ENCODE peak calls at places on chromosome 12, in nine cellular contexts. One of them, this sample, is unnamed.

GRCh38 chr12:117439531-117440001 is 78.1 kb upstream of the NOS1 start:
- DNase-seq in kidney tubule cell: no peak
- DNase-seq in epithelial cell of esophagus: no peak
- DNase-seq in T-helper 1 cell: no peak
- DNase-seq in tibial artery: no peak
- DNase-seq in progenitor cell of endocrine pancreas: no peak
- DNase-seq in NCI-H774: no peak
- DNase-seq in aorta: no peak
- DNase-seq in EH: no peak
- DNase-seq in this sample: no peak

GRCh38 chr12:79547735-79548347 is 142.9 kb downstream of the PAWR start:
- DNase-seq in kidney tubule cell: peak; percentile 84
- DNase-seq in epithelial cell of esophagus: peak; percentile 75
- DNase-seq in T-helper 1 cell: no peak
- DNase-seq in tibial artery: no peak
- DNase-seq in progenitor cell of endocrine pancreas: no peak
- DNase-seq in NCI-H774: peak; percentile 35
- DNase-seq in aorta: no peak
- DNase-seq in EH: peak; percentile 76
- DNase-seq in this sample: no peak

GRCh38 chr12:5267603-5268423 is 164.1 kb upstream of the NTF3 start:
- DNase-seq in kidney tubule cell: no peak
- DNase-seq in epithelial cell of esophagus: no peak
- DNase-seq in T-helper 1 cell: no peak
- DNase-seq in tibial artery: no peak
- DNase-seq in progenitor cell of endocrine pancreas: no peak
- DNase-seq in NCI-H774: no peak
- DNase-seq in aorta: no peak
- DNase-seq in EH: peak; percentile 77
- DNase-seq in this sample: no peak

GRCh38 chr12:131753757-131754156 is 42.9 kb downstream of the SFSWAP start:
- DNase-seq in kidney tubule cell: no peak
- DNase-seq in epithelial cell of esophagus: no peak
- DNase-seq in T-helper 1 cell: no peak
- DNase-seq in tibial artery: peak; percentile 35
- DNase-seq in progenitor cell of endocrine pancreas: no peak
- DNase-seq in NCI-H774: no peak
- DNase-seq in aorta: no peak
- DNase-seq in EH: no peak
- DNase-seq in this sample: no peak

GRCh38 chr12:97716356-97716755 is 253.8 kb downstream of the RMST start:
- DNase-seq in kidney tubule cell: peak; percentile 6
- DNase-seq in epithelial cell of esophagus: peak; percentile 22
- DNase-seq in T-helper 1 cell: no peak
- DNase-seq in tibial artery: no peak
- DNase-seq in progenitor cell of endocrine pancreas: no peak
- DNase-seq in NCI-H774: no peak
- DNase-seq in aorta: no peak
- DNase-seq in EH: no peak
- DNase-seq in this sample: no peak

GRCh38 chr12:121214855-121215745 is 5.2 kb downstream of the P2RX4 start:
- DNase-seq in kidney tubule cell: peak; percentile 95
- DNase-seq in epithelial cell of esophagus: peak; percentile 92
- DNase-seq in T-helper 1 cell: no peak
- DNase-seq in tibial artery: no peak
- DNase-seq in progenitor cell of endocrine pancreas: no peak
- DNase-seq in NCI-H774: no peak
- DNase-seq in aorta: no peak
- DNase-seq in EH: peak; percentile 98
- DNase-seq in this sample: no peak

GRCh38 chr12:118680361-118680963 is 300.9 kb upstream of the SRRM4 start:
- DNase-seq in kidney tubule cell: no peak
- DNase-seq in epithelial cell of esophagus: peak; percentile 1
- DNase-seq in T-helper 1 cell: no peak
- DNase-seq in tibial artery: no peak
- DNase-seq in progenitor cell of endocrine pancreas: no peak
- DNase-seq in NCI-H774: no peak
- DNase-seq in aorta: no peak
- DNase-seq in EH: no peak
- DNase-seq in this sample: no peak

GRCh38 chr12:50984899-50985298 is 32.6 kb downstream of the HIGD1C start:
- DNase-seq in kidney tubule cell: no peak
- DNase-seq in epithelial cell of esophagus: peak; percentile 34
- DNase-seq in T-helper 1 cell: no peak
- DNase-seq in tibial artery: no peak
- DNase-seq in progenitor cell of endocrine pancreas: no peak
- DNase-seq in NCI-H774: no peak
- DNase-seq in aorta: no peak
- DNase-seq in EH: no peak
- DNase-seq in this sample: no peak

GRCh38 chr12:80617733-80618132 is 89.7 kb upstream of the MYF6 start:
- DNase-seq in kidney tubule cell: no peak
- DNase-seq in epithelial cell of esophagus: no peak
- DNase-seq in T-helper 1 cell: no peak
- DNase-seq in tibial artery: no peak
- DNase-seq in progenitor cell of endocrine pancreas: no peak
- DNase-seq in NCI-H774: no peak
- DNase-seq in aorta: no peak
- DNase-seq in EH: no peak
- DNase-seq in this sample: no peak

GRCh38 chr12:110765144-110765543 is 22.5 kb upstream of the PPP1CC start:
- DNase-seq in kidney tubule cell: no peak
- DNase-seq in epithelial cell of esophagus: no peak
- DNase-seq in T-helper 1 cell: no peak
- DNase-seq in tibial artery: no peak
- DNase-seq in progenitor cell of endocrine pancreas: no peak
- DNase-seq in NCI-H774: peak; percentile 60
- DNase-seq in aorta: no peak
- DNase-seq in EH: no peak
- DNase-seq in this sample: no peak

GRCh38 chr12:69534389-69534822 is 50.9 kb upstream of the CCT2 start:
- DNase-seq in kidney tubule cell: peak; percentile 97
- DNase-seq in epithelial cell of esophagus: peak; percentile 98
- DNase-seq in T-helper 1 cell: no peak
- DNase-seq in tibial artery: peak; percentile 81
- DNase-seq in progenitor cell of endocrine pancreas: no peak
- DNase-seq in NCI-H774: peak; percentile 70
- DNase-seq in aorta: no peak
- DNase-seq in EH: peak; percentile 99
- DNase-seq in this sample: no peak

GRCh38 chr12:39072658-39073057 is 167.3 kb upstream of the CPNE8 start:
- DNase-seq in kidney tubule cell: no peak
- DNase-seq in epithelial cell of esophagus: no peak
- DNase-seq in T-helper 1 cell: no peak
- DNase-seq in tibial artery: no peak
- DNase-seq in progenitor cell of endocrine pancreas: no peak
- DNase-seq in NCI-H774: no peak
- DNase-seq in aorta: no peak
- DNase-seq in EH: no peak
- DNase-seq in this sample: no peak

GRCh38 chr12:57740656-57741412 is 2.3 kb upstream of the AGAP2 start:
- DNase-seq in kidney tubule cell: no peak
- DNase-seq in epithelial cell of esophagus: no peak
- DNase-seq in T-helper 1 cell: peak; percentile 61
- DNase-seq in tibial artery: no peak
- DNase-seq in progenitor cell of endocrine pancreas: no peak
- DNase-seq in NCI-H774: no peak
- DNase-seq in aorta: no peak
- DNase-seq in EH: no peak
- DNase-seq in this sample: peak; percentile 86

GRCh38 chr12:124769166-124769530 is 94.5 kb downstream of the SCARB1 start:
- DNase-seq in kidney tubule cell: no peak
- DNase-seq in epithelial cell of esophagus: peak; percentile 63
- DNase-seq in T-helper 1 cell: no peak
- DNase-seq in tibial artery: no peak
- DNase-seq in progenitor cell of endocrine pancreas: no peak
- DNase-seq in NCI-H774: no peak
- DNase-seq in aorta: no peak
- DNase-seq in EH: peak; percentile 52
- DNase-seq in this sample: no peak

GRCh38 chr12:2289525-2289924 is 236.7 kb downstream of the CACNA1C start:
- DNase-seq in kidney tubule cell: no peak
- DNase-seq in epithelial cell of esophagus: no peak
- DNase-seq in T-helper 1 cell: no peak
- DNase-seq in tibial artery: no peak
- DNase-seq in progenitor cell of endocrine pancreas: no peak
- DNase-seq in NCI-H774: no peak
- DNase-seq in aorta: no peak
- DNase-seq in EH: peak; percentile 39
- DNase-seq in this sample: no peak

GRCh38 chr12:39587247-39587646 is 32.4 kb downstream of the ABCD2 start:
- DNase-seq in kidney tubule cell: no peak
- DNase-seq in epithelial cell of esophagus: peak; percentile 25
- DNase-seq in T-helper 1 cell: no peak
- DNase-seq in tibial artery: no peak
- DNase-seq in progenitor cell of endocrine pancreas: no peak
- DNase-seq in NCI-H774: no peak
- DNase-seq in aorta: no peak
- DNase-seq in EH: peak; percentile 7
- DNase-seq in this sample: no peak

GRCh38 chr12:93883436-93884154 is 206.4 kb downstream of the CRADD start:
- DNase-seq in kidney tubule cell: peak; percentile 69
- DNase-seq in epithelial cell of esophagus: peak; percentile 52
- DNase-seq in T-helper 1 cell: no peak
- DNase-seq in tibial artery: no peak
- DNase-seq in progenitor cell of endocrine pancreas: no peak
- DNase-seq in NCI-H774: no peak
- DNase-seq in aorta: no peak
- DNase-seq in EH: peak; percentile 97
- DNase-seq in this sample: no peak

GRCh38 chr12:75974323-75975273 is 57.0 kb downstream of the PHLDA1 start:
- DNase-seq in kidney tubule cell: no peak
- DNase-seq in epithelial cell of esophagus: no peak
- DNase-seq in T-helper 1 cell: no peak
- DNase-seq in tibial artery: no peak
- DNase-seq in progenitor cell of endocrine pancreas: no peak
- DNase-seq in NCI-H774: peak; percentile 41
- DNase-seq in aorta: no peak
- DNase-seq in EH: no peak
- DNase-seq in this sample: no peak

GRCh38 chr12:48061943-48062719 is 43.7 kb downstream of the SENP1 start:
- DNase-seq in kidney tubule cell: no peak
- DNase-seq in epithelial cell of esophagus: peak; percentile 27
- DNase-seq in T-helper 1 cell: no peak
- DNase-seq in tibial artery: no peak
- DNase-seq in progenitor cell of endocrine pancreas: no peak
- DNase-seq in NCI-H774: no peak
- DNase-seq in aorta: no peak
- DNase-seq in EH: peak; percentile 21
- DNase-seq in this sample: no peak

GRCh38 chr12:108357834-108358579 is 18.9 kb upstream of the CMKLR1 start:
- DNase-seq in kidney tubule cell: no peak
- DNase-seq in epithelial cell of esophagus: no peak
- DNase-seq in T-helper 1 cell: no peak
- DNase-seq in tibial artery: peak; percentile 21
- DNase-seq in progenitor cell of endocrine pancreas: no peak
- DNase-seq in NCI-H774: no peak
- DNase-seq in aorta: no peak
- DNase-seq in EH: no peak
- DNase-seq in this sample: no peak

GRCh38 chr12:122064034-122064777 is 14.3 kb upstream of the MLXIP start:
- DNase-seq in kidney tubule cell: peak; percentile 96
- DNase-seq in epithelial cell of esophagus: peak; percentile 91
- DNase-seq in T-helper 1 cell: no peak
- DNase-seq in tibial artery: peak; percentile 85
- DNase-seq in progenitor cell of endocrine pancreas: peak; percentile 44
- DNase-seq in NCI-H774: peak; percentile 72
- DNase-seq in aorta: peak; percentile 89
- DNase-seq in EH: peak; percentile 98
- DNase-seq in this sample: no peak

GRCh38 chr12:19779393-19780056 is 340.2 kb downstream of the AEBP2 start:
- DNase-seq in kidney tubule cell: no peak
- DNase-seq in epithelial cell of esophagus: no peak
- DNase-seq in T-helper 1 cell: no peak
- DNase-seq in tibial artery: peak; percentile 79
- DNase-seq in progenitor cell of endocrine pancreas: peak; percentile 44
- DNase-seq in NCI-H774: no peak
- DNase-seq in aorta: peak; percentile 78
- DNase-seq in EH: peak; percentile 46
- DNase-seq in this sample: no peak

This sample was measured in natural killer cell treated with Interleukin-12 subunit alpha and Interleukin-12 subunit beta and Interleukin-15 and Interleukin-18, amount 100 ng/mL, for 72 hours.